ENCODE peak calls at places on chromosomes 5 and 9, in four cellular contexts. A is H1, G is HCT116, P is K562. X is an unnamed sample.

GRCh38 chr9:87518702-87519335 is 21.2 kb downstream of the DAPK1 start:
- DNase-seq in A (no peak), G (no peak), P (peak; percentile 90), X (no peak)

GRCh38 chr5:178434016-178434761 is 156.0 kb downstream of the COL23A1 start:
- DNase-seq in A (no peak), G (no peak), P (no peak), X (no peak)

GRCh38 chr9:75200892-75201470 is 112.7 kb downstream of the OSTF1 start:
- DNase-seq in A (no peak), G (peak; percentile 61), P (peak; percentile 52), X (peak; percentile 47)

GRCh38 chr5:119179857-119180641 is 109.2 kb downstream of the DMXL1 start:
- DNase-seq in A (no peak), G (no peak), P (peak; percentile 30), X (no peak)

GRCh38 chr9:70696694-70697335 is 282.4 kb upstream of the KLF9 start:
- DNase-seq in A (no peak), G (no peak), P (no peak), X (no peak)

GRCh38 chr5:127700237-127700766 is 2.9 kb upstream of the CCDC192 start:
- DNase-seq in A (no peak), G (no peak), P (no peak), X (no peak)

GRCh38 chr5:4196744-4197646 is 601.4 kb downstream of the IRX1 start:
- DNase-seq in A (no peak), G (no peak), P (no peak), X (no peak)

GRCh38 chr5:158802941-158803341 is 296.8 kb downstream of the EBF1 start:
- DNase-seq in A (no peak), G (no peak), P (no peak), X (no peak)

GRCh38 chr5:76838481-76839261 is 11.1 kb upstream of the S100Z start:
- DNase-seq in A (no peak), G (peak; percentile 92), P (no peak), X (peak; percentile 15)

GRCh38 chr9:96085536-96086143 is 210.1 kb downstream of the ERCC6L2 start:
- DNase-seq in A (no peak), G (no peak), P (no peak), X (no peak)

GRCh38 chr5:61332891-61333350 is 863 bp downstream of the ZSWIM6 start:
- DNase-seq in A (no peak), G (no peak), P (peak; percentile 36), X (no peak)

GRCh38 chr5:53069626-53070025 is 39.9 kb downstream of the MOCS2 start:
- DNase-seq in A (no peak), G (no peak), P (peak; percentile 16), X (no peak)

GRCh38 chr5:159928122-159928960 is 12.1 kb downstream of the ADRA1B start:
- DNase-seq in A (no peak), G (peak; percentile 54), P (no peak), X (no peak)

GRCh38 chr5:163914911-163915310 is 409.5 kb downstream of the MAT2B start:
- DNase-seq in A (no peak), G (no peak), P (peak; percentile 19), X (no peak)

GRCh38 chr9:77899679-77900354 is 131.8 kb downstream of the GNAQ start:
- DNase-seq in A (no peak), G (no peak), P (no peak), X (no peak)

GRCh38 chr5:94503677-94504076 is 114.7 kb downstream of the KIAA0825 start:
- DNase-seq in A (no peak), G (no peak), P (no peak), X (no peak)

GRCh38 chr9:93255994-93256877 is 72.3 kb downstream of the WNK2 start:
- DNase-seq in A (no peak), G (no peak), P (no peak), X (no peak)
- TF ChIP-seq FOSL1 in A (no peak), G (no peak), P (no peak), X (no peak)

DNA sequence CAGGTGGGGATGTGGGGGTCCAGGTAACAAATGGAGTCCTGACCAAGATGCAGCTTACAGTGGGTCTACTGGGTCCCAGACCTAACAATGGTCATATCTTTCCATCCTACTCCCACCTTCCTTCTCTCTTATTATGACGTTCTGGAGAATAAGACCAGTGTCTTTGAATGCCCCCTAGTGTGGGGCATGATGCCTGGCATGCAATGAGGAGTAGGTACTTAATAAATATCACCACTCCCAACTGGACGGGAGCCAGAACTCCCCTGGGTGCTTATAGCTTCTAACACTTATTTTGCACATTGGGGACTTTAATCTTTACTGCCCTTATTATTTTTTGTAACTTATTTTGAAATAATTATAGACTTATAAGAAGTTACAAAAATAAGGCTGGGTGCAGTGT is 98.2 kb downstream of the NDFIP1 start:
- DNase-seq in A (no peak), G (peak; percentile 15), P (no peak), X (peak; percentile 21)
- TF ChIP-seq FOSL1 in A (no peak), G (no peak), P (no peak), X (no peak)

DNA sequence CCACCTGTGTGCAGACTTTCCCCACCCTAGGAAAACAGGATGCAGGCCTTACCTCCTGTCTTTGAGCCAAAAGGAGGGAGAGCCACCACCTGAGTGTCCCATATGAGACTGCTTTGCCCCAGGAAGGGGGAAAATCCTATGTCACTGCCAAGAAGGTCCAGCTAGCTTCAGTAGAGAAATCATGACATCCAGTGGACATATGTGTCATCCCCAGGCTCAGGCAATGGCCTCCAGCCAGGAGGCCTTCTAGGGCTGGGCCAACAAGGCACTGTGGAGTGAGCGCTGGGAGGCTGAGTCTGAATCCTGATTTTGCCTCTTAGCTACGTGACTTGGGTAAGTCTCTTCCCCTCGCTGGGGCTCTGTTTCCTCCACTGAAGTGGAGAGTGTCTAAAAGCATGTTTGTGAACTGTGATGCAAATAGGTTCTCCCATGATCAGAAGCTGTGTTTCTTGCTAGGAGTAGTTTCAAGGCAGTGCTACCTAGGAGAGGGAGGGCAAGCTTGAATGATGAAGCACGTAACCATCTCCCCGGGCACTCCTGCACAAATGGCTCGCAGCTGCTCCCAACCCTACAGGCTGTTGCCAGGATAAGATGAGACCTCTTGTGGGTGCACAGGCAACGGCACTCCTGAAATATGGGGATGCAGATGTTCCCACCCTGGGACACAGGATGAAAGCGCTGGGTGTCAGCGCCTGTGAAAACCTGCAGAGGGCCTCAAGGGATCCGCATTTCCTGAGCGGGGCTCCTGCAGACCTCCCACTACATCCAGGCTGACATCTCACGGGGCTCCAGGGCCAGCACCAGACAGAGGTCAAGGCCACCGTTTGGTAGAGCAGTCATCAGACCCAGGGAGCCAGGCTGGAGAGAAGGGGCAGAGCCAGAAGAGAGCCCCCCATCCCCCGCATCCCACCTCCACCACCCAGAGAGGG is 60.5 kb downstream of the SMIM23 start:
- DNase-seq in A (no peak), G (no peak), P (peak; percentile 18), X (no peak)
- TF ChIP-seq FOSL1 in A (no peak), G (no peak), P (no peak), X (no peak)

DNA sequence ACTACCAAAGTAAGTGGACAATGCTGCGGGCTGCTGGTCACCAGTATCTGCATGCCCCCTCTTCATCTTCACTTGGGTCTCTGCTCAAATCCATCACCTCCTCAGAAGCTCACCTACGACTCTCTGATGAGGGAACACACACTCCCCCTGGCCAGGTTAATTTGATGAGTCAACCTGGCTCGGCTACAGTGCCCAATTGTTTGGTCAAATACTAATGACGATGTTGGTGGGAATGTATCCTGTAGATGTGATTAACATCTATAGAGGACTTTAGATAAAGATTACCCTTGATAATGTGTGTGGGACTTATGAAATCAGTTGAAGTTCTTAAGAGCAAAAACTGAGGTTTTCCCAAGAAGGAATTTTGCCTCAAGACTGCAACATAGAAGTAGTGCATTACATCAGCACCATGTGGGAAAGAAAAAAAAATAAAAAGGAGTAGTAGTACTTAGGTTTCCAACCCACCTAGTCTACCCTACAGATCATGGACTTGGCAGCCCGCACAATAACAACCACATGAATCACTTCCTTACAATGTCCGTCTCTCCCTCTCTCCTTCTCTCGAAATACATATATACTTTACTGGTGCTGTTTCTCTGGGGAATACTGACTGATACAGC is 467.3 kb downstream of the DNAH5 start:
- DNase-seq in A (no peak), G (no peak), P (no peak), X (no peak)
- TF ChIP-seq FOSL1 in A (no peak), G (no peak), P (no peak), X (no peak)

GRCh38 chr9:131503626-131504465 is 1.1 kb downstream of the POMT1 start:
- DNase-seq in A (peak; percentile 21), G (no peak), P (peak; percentile 60), X (peak; percentile 32)

GRCh38 chr9:131500377-131500776 is 2.3 kb upstream of the POMT1 start:
- DNase-seq in A (no peak), G (no peak), P (no peak), X (no peak)

GRCh38 chr9:131499254-131499653 is 3.5 kb upstream of the POMT1 start:
- DNase-seq in A (no peak), G (no peak), P (no peak), X (no peak)

GRCh38 chr9:131502781-131503625 is at the start of gene POMT1:
- DNase-seq in A (peak; percentile 54), G (peak; percentile 18), P (peak; percentile 93), X (peak; percentile 73)

DNA sequence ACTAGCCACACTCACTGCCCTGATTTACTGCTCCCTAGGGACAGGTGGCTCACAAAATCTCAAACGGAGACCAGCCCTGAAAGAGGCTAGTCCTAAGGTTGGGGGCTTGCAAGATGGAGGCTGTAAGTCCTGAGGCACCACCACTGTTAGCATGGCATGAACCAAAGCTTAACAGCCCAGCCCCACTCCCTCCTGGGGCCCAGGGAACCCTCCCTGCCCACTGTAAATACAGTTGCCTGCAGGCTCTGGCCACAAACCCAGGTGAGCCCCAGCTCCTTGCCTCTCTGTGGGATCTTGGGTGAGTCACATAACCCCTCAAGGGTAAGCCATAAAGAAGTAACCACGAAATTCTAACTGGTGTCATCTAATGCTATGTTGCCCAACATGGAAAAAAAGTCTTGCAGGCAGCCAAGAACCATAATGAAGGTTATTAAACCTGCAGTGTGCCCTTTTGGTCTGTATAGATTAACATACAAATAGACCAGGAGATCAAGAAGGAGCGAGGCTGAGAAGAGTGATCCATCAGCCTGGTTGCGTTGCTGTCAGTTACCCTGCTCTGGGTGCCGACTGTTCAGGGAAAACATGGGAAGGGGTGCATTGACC is 1.7 kb upstream of the POMT1 start:
- DNase-seq in A (no peak), G (no peak), P (peak; percentile 15), X (no peak)
- TF ChIP-seq FOSL1 in A (no peak), G (no peak), P (no peak), X (no peak)

X was measured in HepG2.